ENCODE peak calls at places on chromosomes 16 and 17, in seven cellular contexts. T is left ventricle myocardium inferior, Z is GM06990, U is mucosa of descending colon, L is mammary epithelial cell, O is psoas muscle, H is adipocyte. J is an unnamed sample. For H3K36me3, the result is how much of the 10 kb centered on the place peaks cover.

GRCh38 chr17:55450232-55450631 is 28.6 kb upstream of the MMD start:
- DNase-seq in T (no peak), Z (no peak), U (no peak), L (no peak), O (no peak), H (no peak), J (no peak)

GRCh38 chr17:49760296-49760695 is 3.6 kb downstream of the FAM117A start:
- DNase-seq in T (no peak), Z (no peak), U (no peak), L (no peak), O (no peak), H (no peak), J (no peak)

GRCh38 chr16:46949216-46949892 is 24.1 kb downstream of the DNAJA2 start:
- DNase-seq in T (no peak), Z (peak), U (no peak), L (no peak), O (no peak), H (peak), J (no peak)

GRCh38 chr17:59046192-59046591 is 60.5 kb downstream of the TRIM37 start:
- DNase-seq in T (no peak), Z (no peak), U (no peak), L (no peak), O (no peak), H (no peak), J (no peak)

GRCh38 chr17:74851612-74852236 is 8.0 kb downstream of the GRIN2C start:
- DNase-seq in T (no peak), Z (no peak), U (no peak), L (no peak), O (no peak), H (no peak), J (no peak)

GRCh38 chr16:68736561-68736960 is 531 bp upstream of the CDH1 start:
- DNase-seq in T (no peak), Z (no peak), U (peak), L (no peak), O (no peak), H (no peak), J (no peak)

GRCh38 chr17:75808549-75808904 is 23.9 kb downstream of the UNK start:
- DNase-seq in T (no peak), Z (no peak), U (no peak), L (no peak), O (no peak), H (no peak), J (no peak)

GRCh38 chr17:44281570-44281969 is 13.6 kb upstream of the SLC4A1 start:
- DNase-seq in T (no peak), Z (no peak), U (no peak), L (no peak), O (no peak), H (no peak), J (no peak)

GRCh38 chr16:31108035-31108793 is at the start of gene BCKDK:
- DNase-seq in T (peak), Z (peak), U (peak), L (peak), O (peak), H (peak), J (no peak)

GRCh38 chr17:67813803-67814180 is 11.5 kb upstream of the BPTF start:
- DNase-seq in T (no peak), Z (peak), U (no peak), L (no peak), O (no peak), H (no peak), J (no peak)

GRCh38 chr16:5442054-5442453 is 344.5 kb upstream of the EEF2KMT start:
- DNase-seq in T (no peak), Z (no peak), U (no peak), L (no peak), O (no peak), H (no peak), J (no peak)

GRCh38 chr16:70430667-70431536 is 8.0 kb downstream of the ST3GAL2 start:
- DNase-seq in T (no peak), Z (peak), U (no peak), L (no peak), O (no peak), H (no peak), J (peak)

GRCh38 chr17:33987162-33987561 is 267.9 kb upstream of the CCL2 start:
- DNase-seq in T (no peak), Z (no peak), U (no peak), L (no peak), O (no peak), H (no peak), J (no peak)

GRCh38 chr17:7841309-7841621 is 7.2 kb downstream of the KDM6B start:
- DNase-seq in T (no peak), Z (no peak), U (no peak), L (no peak), O (no peak), H (no peak), J (no peak)

GRCh38 chr16:31202402-31203385 is at the start of gene PYCARD:
- DNase-seq in T (peak), Z (peak), U (peak), L (peak), O (peak), H (peak), J (no peak)

GRCh38 chr17:4808378-4808767 is 1.4 kb downstream of the PLD2 start:
- DNase-seq in T (peak), Z (no peak), U (no peak), L (no peak), O (peak), H (peak), J (no peak)

GRCh38 chr16:89898201-89898967 is 20.3 kb upstream of the MC1R start:
- DNase-seq in T (no peak), Z (no peak), U (peak), L (no peak), O (peak), H (no peak), J (no peak)

GRCh38 chr17:58488428-58488890 is 251 bp upstream of the HSF5 start:
- DNase-seq in T (no peak), Z (no peak), U (no peak), L (no peak), O (no peak), H (no peak), J (no peak)

GRCh38 chr17:5424909-5425308 is 4.9 kb downstream of the RPAIN start:
- DNase-seq in T (no peak), Z (no peak), U (no peak), L (no peak), O (no peak), H (no peak), J (no peak)

GRCh38 chr16:23302045-23302956 is at the start of gene SCNN1B:
- DNase-seq in T (no peak), Z (peak), U (peak), L (no peak), O (no peak), H (no peak), J (no peak)

GRCh38 chr16:1071009-1071408 is 1.5 kb upstream of the SSTR5 start:
- DNase-seq in T (no peak), Z (no peak), U (no peak), L (no peak), O (no peak), H (no peak), J (no peak)

GRCh38 chr16:1378087-1378803 is 26.5 kb downstream of the GNPTG start:
- DNase-seq in T (no peak), Z (no peak), U (no peak), L (no peak), O (no peak), H (no peak), J (no peak)

GRCh38 chr17:75888484-75888883 is 8.3 kb downstream of the TRIM65 start:
- DNase-seq in T (no peak), Z (no peak), U (no peak), L (no peak), O (no peak), H (no peak), J (no peak)

GRCh38 chr17:21214777-21215541 is 998 bp upstream of the TMEM11 start:
- DNase-seq in T (no peak), Z (no peak), U (no peak), L (peak), O (peak), H (peak), J (no peak)

GRCh38 chr16:11315499-11315898 is 29.8 kb upstream of the RMI2 start:
- DNase-seq in T (no peak), Z (no peak), U (no peak), L (no peak), O (no peak), H (no peak), J (no peak)

GRCh38 chr17:73569758-73570319 is 74.4 kb downstream of the SDK2 start:
- DNase-seq in T (no peak), Z (no peak), U (no peak), L (no peak), O (peak), H (no peak), J (no peak)

GRCh38 chr17:8740486-8740885 is 4.2 kb downstream of the CCDC42 start:
- DNase-seq in T (no peak), Z (peak), U (no peak), L (no peak), O (no peak), H (no peak), J (peak)

GRCh38 chr16:71431176-71431575 is 10.7 kb downstream of the TLE7 start:
- DNase-seq in T (no peak), Z (no peak), U (no peak), L (no peak), O (no peak), H (no peak), J (no peak)

GRCh38 chr17:41801374-41802062 is 10.2 kb downstream of the P3H4 start:
- DNase-seq in T (peak), Z (no peak), U (peak), L (peak), O (peak), H (peak), J (peak)

DNA sequence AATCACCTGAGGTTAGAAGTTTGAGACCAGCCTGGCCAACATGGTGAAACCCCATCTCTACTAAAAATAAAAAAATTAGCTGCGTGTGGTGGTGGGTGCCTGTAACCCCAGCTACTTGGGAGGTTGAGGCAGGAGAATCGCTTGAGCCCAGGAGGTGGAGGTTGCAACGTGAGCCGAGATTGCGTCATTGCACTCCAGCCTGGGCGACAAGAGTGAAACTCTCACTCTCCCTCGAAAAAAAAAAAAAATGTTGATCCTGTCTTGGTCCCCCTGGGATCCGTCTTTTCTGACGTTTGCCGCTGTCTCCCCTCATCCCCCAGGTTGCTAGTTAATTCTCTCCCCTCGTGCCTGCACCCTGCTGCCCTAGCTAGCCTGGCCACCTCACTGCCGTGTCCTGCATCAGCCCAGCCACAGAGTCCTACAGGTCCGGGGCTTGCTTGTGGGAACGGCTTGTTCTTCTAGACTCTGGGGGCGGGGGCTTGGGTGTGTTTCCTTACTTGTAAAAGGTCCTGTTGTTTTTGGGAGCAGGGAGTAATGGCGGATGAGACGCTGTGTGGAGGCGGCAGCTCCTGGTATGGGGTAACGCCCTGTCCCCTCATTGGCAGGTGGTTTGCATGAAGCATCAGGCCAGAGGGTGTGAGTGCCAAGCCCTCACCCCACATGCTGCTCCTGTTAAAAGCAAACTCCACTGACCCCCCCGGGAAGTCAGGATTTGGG is 44.6 kb downstream of the PGS1 start:
- DNase-seq in T (no peak), Z (no peak), U (no peak), L (peak), O (no peak), H (no peak), J (no peak)
- H3K36me3 ChIP-seq in T (half or more), Z (under half), U (under half), L (under half), O (under half), H (half or more), J (half or more)

GRCh38 chr17:46038414-46038813 is 39.4 kb downstream of the STH start:
- DNase-seq in T (no peak), Z (no peak), U (no peak), L (no peak), O (no peak), H (no peak), J (no peak)

GRCh38 chr17:46038937-46039336 is 39.9 kb downstream of the STH start:
- DNase-seq in T (no peak), Z (no peak), U (no peak), L (no peak), O (no peak), H (no peak), J (no peak)

GRCh38 chr17:46035112-46035818 is 36.2 kb downstream of the STH start:
- DNase-seq in T (no peak), Z (no peak), U (no peak), L (peak), O (no peak), H (no peak), J (no peak)

GRCh38 chr17:46037722-46038255 is 38.7 kb downstream of the STH start:
- DNase-seq in T (no peak), Z (no peak), U (no peak), L (no peak), O (no peak), H (no peak), J (no peak)

GRCh38 chr17:46036491-46036890 is 37.4 kb downstream of the STH start:
- DNase-seq in T (no peak), Z (no peak), U (no peak), L (no peak), O (no peak), H (no peak), J (no peak)
- H3K36me3 ChIP-seq in T (half or more), Z (under half), U (under half), L (under half), O (under half), H (half or more), J (half or more)

GRCh38 chr17:42835732-42836131 is 2.5 kb downstream of the PSME3 start:
- DNase-seq in T (no peak), Z (no peak), U (no peak), L (no peak), O (no peak), H (no peak), J (no peak)
- H3K36me3 ChIP-seq in T (half or more), Z (under half), U (under half), L (under half), O (under half), H (under half), J (under half)

DNA sequence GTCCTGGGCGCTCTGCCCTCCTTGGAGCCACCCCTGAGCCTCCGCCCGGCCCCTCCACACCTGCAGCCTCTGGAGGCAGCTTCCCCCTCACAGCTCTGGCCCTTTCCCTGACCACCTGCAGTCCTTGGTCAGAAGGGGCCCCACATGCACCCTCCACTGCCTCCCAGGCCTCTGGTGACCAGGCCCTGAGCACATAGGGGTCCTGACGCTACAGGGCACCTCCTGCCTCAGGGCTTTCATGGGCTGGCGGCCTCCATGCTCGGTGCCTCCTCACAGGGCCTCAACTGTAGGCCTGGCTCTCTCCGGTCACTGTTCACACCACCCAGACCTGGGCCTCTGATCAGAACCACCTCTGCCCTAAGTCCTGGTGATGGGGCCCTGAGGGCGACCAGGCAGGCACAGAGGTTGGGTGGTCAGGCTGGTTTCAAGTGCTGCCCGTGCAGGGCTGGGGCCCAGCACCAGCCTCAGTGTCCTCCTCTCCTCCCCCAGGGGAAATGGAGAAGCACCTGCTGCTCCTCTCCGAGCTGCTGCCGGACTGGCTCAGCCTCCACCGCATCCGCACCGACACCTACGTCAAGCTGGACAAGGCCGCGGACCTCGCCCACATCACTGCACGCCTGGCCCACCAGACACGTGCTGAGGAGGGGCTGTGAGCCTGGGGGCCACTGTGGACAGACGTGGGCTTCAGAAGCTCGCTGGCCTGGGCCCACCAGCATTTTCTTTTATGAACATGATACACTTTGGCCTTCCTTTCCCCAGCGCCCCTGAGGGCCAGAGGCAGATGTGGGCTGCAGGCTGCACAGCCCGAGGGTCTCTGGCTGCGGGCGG is 3.9 kb downstream of the APRT start:
- DNase-seq in T (no peak), Z (no peak), U (no peak), L (no peak), O (peak), H (no peak), J (no peak)
- H3K36me3 ChIP-seq in T (under half), Z (under half), U (under half), L (under half), O (under half), H (under half), J (under half)